ENCODE peak calls at places on chromosomes 5 and 9, in five cellular contexts. C, I, D, B and X are unnamed samples.

GRCh38 chr5:180396931-180397330 is 43.8 kb upstream of the GFPT2 start:
- DNase-seq in B (no peak), C (no peak), I (no peak), D (no peak), X (no peak)

GRCh38 chr9:94649100-94649855 is 10.0 kb upstream of the FBP1 start:
- DNase-seq in C (no peak), D (no peak), B (peak), I (peak), X (no peak)

GRCh38 chr5:34627794-34628193 is 28.3 kb upstream of the RAI14 start:
- DNase-seq in C (no peak), D (no peak), B (peak), I (peak), X (no peak)

GRCh38 chr5:90802695-90803317 is 244.2 kb downstream of the ADGRV1 start:
- DNase-seq in D (peak), I (peak), C (peak), B (peak), X (peak)

GRCh38 chr9:15206949-15207696 is 99.9 kb downstream of the TTC39B start:
- DNase-seq in C (no peak), B (no peak), I (no peak), D (no peak), X (no peak)

GRCh38 chr9:18981471-18982245 is 51.4 kb downstream of the SAXO1 start:
- DNase-seq in D (no peak), I (no peak), C (no peak), B (no peak), X (no peak)

GRCh38 chr9:130768265-130768664 is 66.8 kb upstream of the ABL1 start:
- DNase-seq in I (peak), C (peak), D (peak), B (peak), X (no peak)

GRCh38 chr5:68268363-68269130 is 53.0 kb downstream of the PIK3R1 start:
- DNase-seq in C (no peak), D (no peak), B (no peak), I (no peak), X (no peak)

GRCh38 chr5:111892949-111893348 is 136.0 kb upstream of the NREP start:
- DNase-seq in I (peak), B (no peak), C (no peak), D (no peak), X (no peak)

GRCh38 chr5:108521011-108521700 is 139.3 kb upstream of the FBXL17 start:
- DNase-seq in C (no peak), B (no peak), I (no peak), D (peak), X (no peak)

GRCh38 chr9:86368871-86369521 is 14.8 kb upstream of the TUT7 start:
- DNase-seq in C (no peak), B (peak), D (no peak), I (peak), X (no peak)

GRCh38 chr5:138632900-138633489 is 57.8 kb upstream of the HSPA9 start:
- DNase-seq in C (peak), D (peak), I (peak), B (peak), X (peak)

GRCh38 chr9:38737246-38737645 is 17.3 kb upstream of the FAM240B start:
- DNase-seq in I (no peak), D (no peak), C (no peak), B (no peak), X (no peak)

GRCh38 chr5:39208471-39208870 is 10.9 kb downstream of the FYB1 start:
- DNase-seq in C (no peak), I (no peak), D (no peak), B (no peak), X (no peak)

GRCh38 chr5:77904362-77904761 is 128.2 kb upstream of the TBCA start:
- DNase-seq in I (no peak), B (no peak), D (no peak), C (no peak), X (no peak)

GRCh38 chr9:113416149-113416726 is 5.7 kb downstream of the C9orf43 start:
- DNase-seq in C (no peak), D (no peak), I (no peak), B (no peak), X (no peak)

GRCh38 chr9:113421726-113422125 is 11.2 kb downstream of the C9orf43 start:
- DNase-seq in I (no peak), C (no peak), D (no peak), B (no peak), X (no peak)

GRCh38 chr9:113417370-113417769 is 6.8 kb downstream of the C9orf43 start:
- DNase-seq in I (no peak), C (no peak), B (no peak), D (no peak), X (no peak)
- H4K8ac ChIP-seq in I (no peak), C (no peak), B (no peak), D (no peak), X (no peak)

GRCh38 chr9:134224130-134224826 is 59.9 kb upstream of the RNU6ATAC start:
- DNase-seq in I (no peak), B (no peak), C (no peak), D (no peak), X (no peak)

GRCh38 chr9:134222018-134222573 is 57.7 kb upstream of the RNU6ATAC start:
- DNase-seq in B (no peak), I (no peak), D (no peak), C (no peak), X (no peak)

GRCh38 chr9:134221273-134222017 is 57.1 kb upstream of the RNU6ATAC start:
- DNase-seq in C (no peak), I (no peak), D (no peak), B (no peak), X (no peak)

GRCh38 chr9:134223601-134224122 is 59.3 kb upstream of the RNU6ATAC start:
- DNase-seq in B (no peak), D (no peak), I (no peak), C (no peak), X (no peak)

GRCh38 chr9:134223091-134223490 is 58.7 kb upstream of the RNU6ATAC start:
- DNase-seq in B (no peak), I (peak), D (peak), C (no peak), X (no peak)
- H4K8ac ChIP-seq in B (no peak), I (peak), D (no peak), C (no peak), X (no peak)

GRCh38 chr9:91147079-91147708 is 214.5 kb downstream of the AUH start:
- DNase-seq in I (no peak), C (no peak), D (no peak), B (no peak), X (no peak)
- H4K8ac ChIP-seq in I (no peak), C (no peak), D (no peak), B (no peak), X (no peak)

GRCh38 chr5:72394688-72395087 is 74.5 kb downstream of the PTCD2 start:
- DNase-seq in D (peak), B (peak), I (no peak), C (no peak), X (no peak)
- H4K8ac ChIP-seq in D (no peak), B (no peak), I (no peak), C (no peak), X (no peak)